ENCODE peak calls at places on chromosome 1, in four cellular contexts. K, N, Z and G are unnamed samples.

GRCh38 chr1:211713231-211713630 is 37.8 kb upstream of the NEK2 start:
- DNase-seq in K (no peak), N (no peak), Z (no peak), G (no peak)

GRCh38 chr1:154837679-154838171 is 32.4 kb downstream of the KCNN3 start:
- DNase-seq in Z (no peak), K (no peak), N (no peak), G (no peak)

GRCh38 chr1:17704176-17704575 is 51.0 kb upstream of the ACTL8 start:
- DNase-seq in Z (no peak), N (no peak), K (no peak), G (no peak)

GRCh38 chr1:76627498-76627897 is 239.8 kb upstream of the ST6GALNAC5 start:
- DNase-seq in K (no peak), N (no peak), Z (no peak), G (no peak)

GRCh38 chr1:53047737-53048344 is 14.2 kb upstream of the PODN start:
- DNase-seq in Z (no peak), K (peak; percentile 6), N (peak; percentile 4), G (no peak)

GRCh38 chr1:203424861-203425667 is 50.5 kb upstream of the PRELP start:
- DNase-seq in Z (no peak), K (no peak), N (no peak), G (no peak)

GRCh38 chr1:232204269-232204668 is 425.7 kb downstream of the SIPA1L2 start:
- DNase-seq in N (no peak), Z (no peak), K (no peak), G (no peak)

GRCh38 chr1:30912203-30912602 is 3.6 kb upstream of the SDC3 start:
- DNase-seq in K (no peak), Z (no peak), N (no peak), G (no peak)

GRCh38 chr1:227934476-227935313 is 13.0 kb downstream of the WNT9A start:
- DNase-seq in K (peak; percentile 27), Z (no peak), N (no peak), G (no peak)

GRCh38 chr1:204074274-204075115 is 1.6 kb downstream of the SOX13 start:
- DNase-seq in N (no peak), K (peak; percentile 87), Z (no peak), G (peak; percentile 61)

GRCh38 chr1:84344286-84344685 is 42.8 kb downstream of the SAMD13 start:
- DNase-seq in N (no peak), Z (no peak), K (no peak), G (no peak)

GRCh38 chr1:119735217-119735616 is 23.5 kb downstream of the PHGDH start:
- DNase-seq in Z (no peak), N (no peak), K (no peak), G (no peak)

DNA sequence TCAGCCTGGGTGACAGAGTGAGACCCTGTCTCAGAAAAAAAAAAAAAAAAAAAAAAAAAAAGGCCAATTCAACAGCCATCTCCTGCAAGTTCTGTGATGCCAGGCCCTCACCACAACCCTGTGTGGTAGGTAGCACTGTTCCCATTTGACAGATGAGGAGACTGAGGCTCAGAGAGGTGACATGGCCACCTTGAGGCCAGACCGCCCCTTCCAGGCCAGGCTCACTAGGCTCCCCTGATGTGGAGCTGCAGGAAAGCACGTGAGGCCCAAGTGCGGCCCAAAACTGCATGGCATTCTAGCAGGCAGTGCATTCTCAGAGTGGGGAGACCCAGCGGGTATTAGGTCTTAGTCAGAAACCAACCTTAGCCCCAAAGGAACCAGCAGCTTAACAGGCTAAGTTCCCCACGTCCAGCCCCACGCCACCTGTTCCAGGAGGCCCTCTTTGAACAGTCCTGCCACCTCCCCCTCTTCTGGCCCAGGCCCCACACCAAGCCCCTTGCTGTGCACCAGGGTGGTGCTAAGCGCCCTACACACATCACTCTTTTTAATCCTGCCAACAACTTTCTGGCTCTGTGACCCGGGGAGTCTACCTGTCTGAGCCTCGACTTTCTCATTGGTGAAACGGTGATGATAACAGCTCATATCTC is 11.7 kb upstream of the ECE1 start:
- DNase-seq in K (no peak), Z (no peak), N (no peak), G (no peak)
- H3K4me1 ChIP-seq in K (no peaks in the 10 kb centered on the region), Z (peaks cover 3% of the 10 kb centered on the region), N (no peaks in the 10 kb centered on the region), G (peaks cover 12% of the 10 kb centered on the region)

GRCh38 chr1:225146478-225146877 is 217.0 kb downstream of the DNAH14 start:
- DNase-seq in N (no peak), Z (peak; percentile 7), K (no peak), G (peak; percentile 8)
- TF ChIP-seq SUZ12 in N (no peak), Z (no peak), K (no peak), G (no peak)

GRCh38 chr1:41663671-41664400 is 179.4 kb upstream of the EDN2 start:
- DNase-seq in N (no peak), K (no peak), Z (no peak), G (no peak)
- H3K4me1 ChIP-seq in N (peaks cover 24% of the 10 kb centered on the region), K (no peaks in the 10 kb centered on the region), Z (peaks cover 3% of the 10 kb centered on the region), G (peaks cover 24% of the 10 kb centered on the region)

GRCh38 chr1:67078291-67078690 is 24.3 kb upstream of the SLC35D1 start:
- DNase-seq in N (no peak), K (no peak), Z (no peak), G (no peak)

GRCh38 chr1:67077593-67077992 is 23.6 kb upstream of the SLC35D1 start:
- DNase-seq in N (no peak), K (no peak), Z (no peak), G (no peak)

GRCh38 chr1:67072749-67073148 is 18.8 kb upstream of the SLC35D1 start:
- DNase-seq in N (no peak), K (no peak), Z (no peak), G (no peak)
- TF ChIP-seq SUZ12 in N (no peak), K (no peak), Z (no peak), G (no peak)

DNA sequence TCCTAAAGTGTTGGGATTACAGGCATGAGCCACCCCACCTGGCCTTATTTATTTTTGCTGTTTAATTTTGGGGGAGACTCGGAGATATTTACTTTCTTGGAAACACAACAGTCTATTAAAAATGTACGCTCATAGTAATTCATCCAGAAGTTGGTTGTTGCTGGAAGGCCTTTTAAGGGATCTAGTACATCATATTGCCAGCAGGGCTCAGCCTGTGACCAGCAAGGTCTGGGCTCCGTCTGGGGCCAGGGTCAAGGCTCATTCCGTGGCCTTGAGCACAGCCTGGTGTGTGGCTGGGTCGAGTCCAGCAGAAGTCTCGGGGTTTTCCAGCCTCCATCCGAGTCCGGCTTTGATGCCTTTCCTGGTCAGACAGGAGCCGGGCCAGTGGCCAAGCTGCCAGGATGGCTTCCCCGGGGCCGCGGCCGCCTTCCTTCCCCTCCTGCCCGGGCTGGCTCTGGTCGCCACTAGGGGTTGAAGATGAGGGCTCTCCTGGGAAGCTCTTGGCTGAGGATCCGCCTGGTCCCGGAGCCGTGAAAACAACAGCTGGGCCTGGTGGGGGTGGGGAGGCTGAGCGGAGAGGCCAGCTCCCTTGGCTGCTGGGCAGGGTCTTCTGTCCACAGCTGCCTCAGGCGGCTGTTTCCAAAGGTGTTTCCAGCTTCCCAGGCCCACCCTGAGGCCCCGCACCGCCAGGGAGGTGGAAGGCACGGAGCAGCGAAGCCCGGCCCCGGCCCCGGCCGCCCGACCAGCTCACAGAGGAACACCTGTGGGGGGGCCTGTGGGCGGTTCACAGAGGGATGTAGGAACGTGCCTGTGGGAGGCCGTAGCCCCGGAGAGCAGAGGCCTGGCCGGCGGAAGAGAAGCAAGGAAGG is 5.1 kb upstream of the VWA1 start:
- DNase-seq in Z (no peak), K (peak; percentile 53), N (no peak), G (no peak)
- H3K4me1 ChIP-seq in Z (peaks cover 45% of the 10 kb centered on the region), K (peaks cover 45% of the 10 kb centered on the region), N (peaks cover 17% of the 10 kb centered on the region), G (peaks cover 27% of the 10 kb centered on the region)

DNA sequence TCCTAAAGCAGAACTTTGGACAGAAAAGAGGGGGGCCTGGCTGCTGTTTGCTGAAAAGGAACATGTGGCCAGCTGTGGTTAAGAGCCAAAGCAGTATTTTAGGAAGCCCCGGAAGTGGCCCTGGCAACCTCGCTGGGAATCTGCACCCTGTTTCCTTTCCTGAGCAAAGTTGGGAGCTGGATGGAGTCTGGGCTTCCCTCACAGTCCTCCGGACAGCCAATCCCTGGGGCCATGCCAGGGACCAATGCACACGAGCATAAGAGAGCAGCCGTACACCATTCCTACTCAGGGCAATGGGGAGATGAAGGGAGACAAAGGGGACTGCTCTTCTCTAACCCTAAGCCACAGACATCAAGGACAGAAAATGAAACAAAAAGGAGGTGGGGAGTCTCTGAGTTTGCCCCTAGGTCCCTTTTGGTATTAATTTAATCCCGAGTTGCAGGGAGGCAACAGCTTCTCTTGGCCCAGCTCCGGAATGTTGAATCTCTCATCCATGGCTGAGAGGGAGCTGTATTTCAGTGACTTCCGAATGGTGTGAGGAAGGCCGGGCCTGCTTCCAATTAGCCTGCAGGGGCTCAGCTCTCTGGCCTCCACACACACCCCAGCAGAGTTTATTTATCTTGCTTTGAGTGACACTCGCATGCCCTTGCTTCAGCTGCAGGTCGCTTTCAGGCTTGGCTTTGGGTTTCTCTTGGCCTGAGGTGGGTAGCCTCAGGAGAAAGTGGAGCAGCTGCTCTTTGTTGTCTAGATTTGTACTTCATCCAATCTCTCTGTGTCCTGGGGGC is 154.0 kb downstream of the PLXNA2 start:
- DNase-seq in N (no peak), K (no peak), Z (no peak), G (no peak)
- TF ChIP-seq SUZ12 in N (no peak), K (no peak), Z (no peak), G (no peak)

GRCh38 chr1:183077107-183077506 is 53.9 kb downstream of the LAMC1 start:
- DNase-seq in N (no peak), K (no peak), Z (no peak), G (no peak)
- H3K4me1 ChIP-seq in N (peaks cover 11% of the 10 kb centered on the region), K (peaks cover 73% of the 10 kb centered on the region), Z (no peaks in the 10 kb centered on the region), G (peaks cover 3% of the 10 kb centered on the region)

DNA sequence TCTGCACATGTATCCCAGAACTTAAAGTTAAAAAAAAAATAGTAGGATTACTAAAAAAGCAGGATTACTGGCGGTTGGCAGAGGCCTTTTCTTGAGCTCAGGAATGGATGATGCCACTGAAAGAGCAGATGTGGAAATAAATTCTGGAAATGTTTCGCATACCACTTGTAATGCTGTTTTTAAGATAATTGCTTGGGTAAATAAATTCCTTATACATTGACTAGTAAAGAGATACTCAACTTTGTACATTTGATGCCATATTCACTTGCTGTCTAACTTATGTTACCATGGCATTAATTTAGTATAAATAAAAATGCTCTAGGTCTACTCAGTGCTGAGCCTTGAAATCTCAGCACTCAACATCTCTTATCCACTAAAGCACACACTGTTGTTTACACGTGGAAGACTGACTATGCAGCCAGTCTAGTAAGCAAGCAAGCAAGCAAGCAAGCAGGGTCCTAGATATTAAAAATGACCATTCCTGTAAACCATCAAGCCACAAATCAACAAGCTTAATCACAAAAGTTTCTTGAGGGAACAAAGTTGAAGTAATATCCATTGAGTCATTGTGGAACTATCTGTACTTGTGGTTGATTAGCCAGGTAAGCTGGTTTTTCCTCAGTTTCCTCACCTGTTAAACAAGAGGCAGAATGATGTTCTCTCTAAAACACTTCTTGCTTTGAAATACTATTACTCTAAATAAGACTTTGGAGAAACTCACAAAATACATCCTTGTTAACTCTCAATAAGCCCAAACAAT is 1.7 kb upstream of the RASAL2 start:
- DNase-seq in K (peak; percentile 29), Z (no peak), N (no peak), G (no peak)
- TF ChIP-seq SUZ12 in K (no peak), Z (no peak), N (no peak), G (no peak)